ENCODE peak calls at places on chromosomes 2 and 18, in nine cellular contexts. I, F, Q, D, O, C, R, N and Z are unnamed samples.

GRCh38 chr2:65030481-65030880 is 25.7 kb upstream of the CEP68 start:
- DNase-seq in I (no peak), F (no peak), Q (no peak), D (no peak), O (no peak), C (no peak), R (no peak), N (no peak), Z (no peak)

GRCh38 chr2:121790276-121790956 is 35.0 kb downstream of the TSN start:
- DNase-seq in I (no peak), F (no peak), Q (no peak), D (no peak), O (peak; percentile 41), C (no peak), R (no peak), N (no peak), Z (no peak)

GRCh38 chr2:207161724-207162123 is 4.0 kb downstream of the KLF7 start:
- DNase-seq in I (no peak), F (no peak), Q (no peak), D (no peak), O (no peak), C (no peak), R (no peak), N (no peak), Z (no peak)

GRCh38 chr2:13009027-13009426 is 292.3 kb downstream of the TRIB2 start:
- DNase-seq in I (no peak), F (no peak), Q (no peak), D (no peak), O (no peak), C (no peak), R (no peak), N (no peak), Z (no peak)

GRCh38 chr2:152093464-152093863 is 5.4 kb downstream of the CACNB4 start:
- DNase-seq in I (no peak), F (no peak), Q (no peak), D (no peak), O (no peak), C (no peak), R (no peak), N (no peak), Z (no peak)

GRCh38 chr2:200966770-200967169 is 3.3 kb upstream of the ORC2 start:
- DNase-seq in I (no peak), F (no peak), Q (peak; percentile 64), D (no peak), O (no peak), C (no peak), R (no peak), N (no peak), Z (no peak)

GRCh38 chr2:11589316-11589940 is 55.6 kb downstream of the GREB1 start:
- DNase-seq in I (no peak), F (peak; percentile 58), Q (peak; percentile 58), D (no peak), O (no peak), C (no peak), R (no peak), N (peak; percentile 55), Z (no peak)

GRCh38 chr18:22467760-22468553 is 50.2 kb upstream of the CTAGE1 start:
- DNase-seq in I (peak; percentile 85), F (peak; percentile 87), Q (peak; percentile 46), D (no peak), O (peak; percentile 72), C (no peak), R (no peak), N (no peak), Z (no peak)

GRCh38 chr2:101446869-101447268 is 28.0 kb downstream of the RFX8 start:
- DNase-seq in I (no peak), F (no peak), Q (no peak), D (no peak), O (peak; percentile 66), C (no peak), R (no peak), N (no peak), Z (no peak)

GRCh38 chr2:236705295-236706114 is 135.9 kb downstream of the ACKR3 start:
- DNase-seq in I (no peak), F (peak; percentile 68), Q (no peak), D (no peak), O (no peak), C (no peak), R (no peak), N (no peak), Z (no peak)

GRCh38 chr2:173087793-173088493 is 12.3 kb downstream of the MAP3K20 start:
- DNase-seq in I (no peak), F (no peak), Q (no peak), D (no peak), O (no peak), C (no peak), R (no peak), N (no peak), Z (no peak)

GRCh38 chr2:54470241-54470938 is 14.3 kb downstream of the SPTBN1 start:
- DNase-seq in I (no peak), F (no peak), Q (no peak), D (no peak), O (no peak), C (no peak), R (no peak), N (no peak), Z (no peak)

GRCh38 chr2:10274376-10274775 is 28.3 kb upstream of the HPCAL1 start:
- DNase-seq in I (peak; percentile 75), F (peak; percentile 66), Q (no peak), D (no peak), O (no peak), C (no peak), R (no peak), N (peak; percentile 30), Z (no peak)

GRCh38 chr2:137976274-137976673 is 12.0 kb downstream of the HNMT start:
- DNase-seq in I (no peak), F (no peak), Q (no peak), D (no peak), O (no peak), C (no peak), R (no peak), N (no peak), Z (no peak)

GRCh38 chr2:143255899-143256298 is 126.7 kb downstream of the ARHGAP15 start:
- DNase-seq in I (no peak), F (no peak), Q (no peak), D (no peak), O (no peak), C (no peak), R (no peak), N (no peak), Z (no peak)

GRCh38 chr2:128305555-128306080 is 13.1 kb downstream of the HS6ST1 start:
- DNase-seq in I (no peak), F (peak; percentile 71), Q (no peak), D (no peak), O (no peak), C (no peak), R (no peak), N (peak; percentile 75), Z (no peak)

GRCh38 chr18:57931038-57931437 is 113.0 kb upstream of the NEDD4L start:
- DNase-seq in I (no peak), F (no peak), Q (no peak), D (no peak), O (no peak), C (no peak), R (no peak), N (no peak), Z (no peak)

GRCh38 chr2:229798446-229799147 is 84.2 kb upstream of the DNER start:
- DNase-seq in I (no peak), F (no peak), Q (no peak), D (no peak), O (no peak), C (no peak), R (no peak), N (no peak), Z (no peak)

GRCh38 chr2:120847700-120848321 is 112.1 kb downstream of the GLI2 start:
- DNase-seq in I (peak; percentile 80), F (no peak), Q (no peak), D (no peak), O (no peak), C (no peak), R (no peak), N (peak; percentile 83), Z (no peak)

GRCh38 chr18:11830585-11830984 is 20.6 kb upstream of the CHMP1B start:
- DNase-seq in I (no peak), F (no peak), Q (no peak), D (no peak), O (no peak), C (no peak), R (no peak), N (no peak), Z (no peak)

GRCh38 chr2:33214436-33214835 is 262.0 kb upstream of the RASGRP3 start:
- DNase-seq in I (no peak), F (no peak), Q (no peak), D (no peak), O (no peak), C (no peak), R (no peak), N (no peak), Z (no peak)

GRCh38 chr2:26011990-26012856 is 21.7 kb upstream of the RAB10 start:
- DNase-seq in I (no peak), F (no peak), Q (peak; percentile 94), D (no peak), O (no peak), C (no peak), R (no peak), N (no peak), Z (no peak)

GRCh38 chr2:36366491-36367120 is 11.0 kb downstream of the CRIM1 start:
- DNase-seq in I (no peak), F (no peak), Q (no peak), D (no peak), O (no peak), C (no peak), R (no peak), N (no peak), Z (no peak)

GRCh38 chr2:102116675-102117471 is 25.7 kb upstream of the IL1R1 start:
- DNase-seq in I (no peak), F (no peak), Q (no peak), D (no peak), O (no peak), C (no peak), R (no peak), N (no peak), Z (no peak)

GRCh38 chr2:176076063-176076462 is 7.7 kb downstream of the EVX2 start:
- DNase-seq in I (no peak), F (no peak), Q (no peak), D (no peak), O (no peak), C (no peak), R (no peak), N (no peak), Z (no peak)

GRCh38 chr2:2046497-2046896 is 284.6 kb downstream of the MYT1L start:
- DNase-seq in I (no peak), F (no peak), Q (no peak), D (no peak), O (no peak), C (no peak), R (no peak), N (no peak), Z (no peak)

GRCh38 chr2:229887441-229887840 is 34.4 kb downstream of the TRIP12 start:
- DNase-seq in I (no peak), F (no peak), Q (no peak), D (no peak), O (no peak), C (no peak), R (no peak), N (no peak), Z (no peak)

GRCh38 chr18:6482198-6482977 is 67.7 kb upstream of the L3MBTL4 start:
- DNase-seq in I (peak; percentile 94), F (peak; percentile 82), Q (peak; percentile 23), D (no peak), O (no peak), C (peak; percentile 3), R (no peak), N (peak; percentile 92), Z (no peak)

GRCh38 chr2:69694894-69695849 is 46.8 kb upstream of the ANXA4 start:
- DNase-seq in I (no peak), F (no peak), Q (no peak), D (no peak), O (peak; percentile 53), C (no peak), R (no peak), N (no peak), Z (no peak)

GRCh38 chr2:503288-503999 is 173.8 kb downstream of the TMEM18 start:
- DNase-seq in I (peak; percentile 78), F (peak; percentile 74), Q (no peak), D (no peak), O (no peak), C (no peak), R (no peak), N (peak; percentile 68), Z (no peak)